ENCODE peak calls at places on chromosomes 2 and 18, in nine cellular contexts. S is endothelial cell, Y is mammary epithelial cell, C is WERI-Rb-1, X is chondrocyte, T is transverse colon, E is HCT116, J is fibroblast of villous mesenchyme, Q is brain microvascular endothelial cell. P is an unnamed sample.

GRCh38 chr18:22171839-22172582 is 2.6 kb downstream of the GATA6 start:
- DNase-seq in S (no peak), Y (no peak), C (no peak), X (no peak), T (no peak), E (no peak), J (no peak), Q (no peak), P (peak)

GRCh38 chr18:21336846-21337245 is 94.8 kb downstream of the GREB1L start:
- DNase-seq in S (no peak), Y (no peak), C (no peak), X (no peak), T (no peak), E (no peak), J (no peak), Q (no peak), P (no peak)

GRCh38 chr18:21391074-21391673 is 149.1 kb downstream of the GREB1L start:
- DNase-seq in S (no peak), Y (peak), C (no peak), X (no peak), T (no peak), E (peak), J (peak), Q (peak), P (no peak)

GRCh38 chr2:12970861-12971260 is 254.1 kb downstream of the TRIB2 start:
- DNase-seq in S (no peak), Y (peak), C (no peak), X (no peak), T (no peak), E (no peak), J (peak), Q (peak), P (no peak)

GRCh38 chr18:59096098-59096779 is 43.4 kb upstream of the SEC11C start:
- DNase-seq in S (no peak), Y (no peak), C (no peak), X (no peak), T (no peak), E (no peak), J (no peak), Q (no peak), P (peak)

GRCh38 chr2:164388511-164388910 is 232.8 kb downstream of the GRB14 start:
- DNase-seq in S (no peak), Y (peak), C (no peak), X (no peak), T (no peak), E (no peak), J (peak), Q (peak), P (no peak)

GRCh38 chr2:179447839-179448447 is 183.3 kb upstream of the SESTD1 start:
- DNase-seq in S (no peak), Y (no peak), C (no peak), X (no peak), T (no peak), E (no peak), J (no peak), Q (no peak), P (no peak)

GRCh38 chr18:52716926-52717325 is 376.9 kb downstream of the DCC start:
- DNase-seq in S (peak), Y (no peak), C (peak), X (no peak), T (peak), E (no peak), J (no peak), Q (peak), P (peak)

GRCh38 chr2:240965905-240966456 is 32.4 kb upstream of the SNED1 start:
- DNase-seq in S (no peak), Y (no peak), C (no peak), X (peak), T (no peak), E (no peak), J (no peak), Q (no peak), P (peak)

GRCh38 chr2:12059616-12060441 is 313.4 kb downstream of the LPIN1 start:
- DNase-seq in S (no peak), Y (no peak), C (no peak), X (no peak), T (no peak), E (no peak), J (peak), Q (peak), P (no peak)

GRCh38 chr2:218448934-218449333 is 30.0 kb downstream of the VIL1 start:
- DNase-seq in S (no peak), Y (peak), C (no peak), X (no peak), T (peak), E (no peak), J (peak), Q (no peak), P (no peak)

GRCh38 chr2:229713371-229714079 is 830 bp downstream of the DNER start:
- DNase-seq in S (peak), Y (no peak), C (no peak), X (no peak), T (no peak), E (no peak), J (no peak), Q (no peak), P (peak)

GRCh38 chr2:203857656-203858055 is 9.9 kb upstream of the CTLA4 start:
- DNase-seq in S (no peak), Y (no peak), C (no peak), X (no peak), T (no peak), E (no peak), J (no peak), Q (no peak), P (no peak)

GRCh38 chr2:215022418-215022817 is 116.0 kb downstream of the ABCA12 start:
- DNase-seq in S (no peak), Y (peak), C (no peak), X (no peak), T (no peak), E (no peak), J (no peak), Q (peak), P (no peak)

GRCh38 chr2:197103363-197103762 is 176.9 kb upstream of the PGAP1 start:
- DNase-seq in S (no peak), Y (no peak), C (no peak), X (no peak), T (no peak), E (no peak), J (no peak), Q (no peak), P (no peak)

GRCh38 chr18:28439870-28440269 is 262.9 kb upstream of the CDH2 start:
- DNase-seq in S (no peak), Y (no peak), C (no peak), X (no peak), T (no peak), E (no peak), J (peak), Q (no peak), P (no peak)

GRCh38 chr2:236001854-236002253 is 166.3 kb downstream of the GBX2 start:
- DNase-seq in S (no peak), Y (no peak), C (no peak), X (no peak), T (no peak), E (no peak), J (no peak), Q (no peak), P (no peak)

GRCh38 chr2:178163395-178163794 is 30.9 kb upstream of the OSBPL6 start:
- DNase-seq in S (no peak), Y (peak), C (no peak), X (no peak), T (no peak), E (no peak), J (no peak), Q (no peak), P (no peak)

GRCh38 chr2:164840458-164840929 is 1.1 kb downstream of the COBLL1 start:
- DNase-seq in S (peak), Y (peak), C (peak), X (no peak), T (peak), E (no peak), J (no peak), Q (no peak), P (peak)

GRCh38 chr2:163667064-163667887 is 68.5 kb downstream of the FIGN start:
- DNase-seq in S (no peak), Y (peak), C (no peak), X (no peak), T (no peak), E (no peak), J (peak), Q (peak), P (no peak)

GRCh38 chr2:25851740-25852503 is 26.4 kb downstream of the ASXL2 start:
- DNase-seq in S (peak), Y (peak), C (no peak), X (no peak), T (no peak), E (peak), J (peak), Q (peak), P (no peak)

GRCh38 chr2:60794271-60794863 is 38.3 kb downstream of the PAPOLG start:
- DNase-seq in S (no peak), Y (no peak), C (no peak), X (no peak), T (no peak), E (no peak), J (peak), Q (no peak), P (no peak)
- TF ChIP-seq CTCF in S (peak), Y (peak), C (no peak), X (peak), T (peak), E (peak), J (peak), Q (peak), P (peak)

DNA sequence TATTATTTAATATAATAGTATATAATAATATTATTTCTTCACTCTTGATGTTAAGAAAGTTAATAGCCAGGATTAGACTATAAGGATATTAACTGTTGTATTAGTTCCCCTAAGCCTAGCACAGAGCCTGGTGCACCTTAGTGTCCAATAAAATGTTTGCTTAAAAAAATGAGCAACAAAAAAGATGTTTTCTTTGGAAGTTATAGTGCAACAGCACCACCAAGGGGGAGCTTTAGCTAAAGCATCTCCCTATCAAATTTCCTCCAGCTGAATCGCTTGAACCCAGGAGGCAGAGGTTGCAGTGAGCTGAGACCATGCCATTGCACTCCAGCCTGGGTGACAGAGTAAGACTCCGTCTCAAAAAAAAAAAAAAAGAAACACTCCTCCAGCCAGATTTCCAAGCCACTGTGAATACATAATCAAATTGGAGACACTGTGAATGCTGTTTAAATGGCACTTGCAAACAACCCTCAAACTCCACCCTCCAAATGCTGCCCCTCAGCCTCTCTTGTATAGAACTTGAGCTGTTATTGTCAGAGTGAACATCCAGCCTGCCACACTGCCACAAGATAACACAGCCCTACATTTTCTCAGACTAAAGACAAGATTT is 221.9 kb downstream of the DYM start:
- DNase-seq in S (peak), Y (no peak), C (peak), X (no peak), T (no peak), E (peak), J (peak), Q (peak), P (peak)
- TF ChIP-seq CTCF in S (peak), Y (peak), C (peak), X (peak), T (peak), E (peak), J (peak), Q (peak), P (peak)

GRCh38 chr2:23757686-23758433 is 169.1 kb downstream of the ATAD2B start:
- DNase-seq in S (no peak), Y (peak), C (no peak), X (no peak), T (no peak), E (peak), J (peak), Q (peak), P (no peak)

GRCh38 chr2:23762141-23762540 is 164.8 kb downstream of the ATAD2B start:
- DNase-seq in S (no peak), Y (no peak), C (no peak), X (no peak), T (no peak), E (no peak), J (peak), Q (no peak), P (no peak)

GRCh38 chr2:23761638-23762037 is 165.3 kb downstream of the ATAD2B start:
- DNase-seq in S (no peak), Y (no peak), C (no peak), X (no peak), T (no peak), E (no peak), J (peak), Q (no peak), P (no peak)

GRCh38 chr2:23756593-23757292 is 170.2 kb downstream of the ATAD2B start:
- DNase-seq in S (no peak), Y (no peak), C (peak), X (no peak), T (no peak), E (no peak), J (no peak), Q (no peak), P (no peak)

GRCh38 chr2:23760746-23761145 is 166.2 kb downstream of the ATAD2B start:
- DNase-seq in S (no peak), Y (no peak), C (no peak), X (no peak), T (no peak), E (peak), J (peak), Q (no peak), P (no peak)
- TF ChIP-seq CTCF in S (peak), Y (peak), C (no peak), X (peak), T (peak), E (peak), J (peak), Q (no peak), P (no peak)

GRCh38 chr2:135876066-135876711 is at the start of gene MCM6:
- DNase-seq in S (peak), Y (peak), C (peak), X (peak), T (peak), E (peak), J (peak), Q (peak), P (peak)
- TF ChIP-seq CTCF in S (no peak), Y (no peak), C (no peak), X (peak), T (no peak), E (no peak), J (no peak), Q (no peak), P (no peak)

DNA sequence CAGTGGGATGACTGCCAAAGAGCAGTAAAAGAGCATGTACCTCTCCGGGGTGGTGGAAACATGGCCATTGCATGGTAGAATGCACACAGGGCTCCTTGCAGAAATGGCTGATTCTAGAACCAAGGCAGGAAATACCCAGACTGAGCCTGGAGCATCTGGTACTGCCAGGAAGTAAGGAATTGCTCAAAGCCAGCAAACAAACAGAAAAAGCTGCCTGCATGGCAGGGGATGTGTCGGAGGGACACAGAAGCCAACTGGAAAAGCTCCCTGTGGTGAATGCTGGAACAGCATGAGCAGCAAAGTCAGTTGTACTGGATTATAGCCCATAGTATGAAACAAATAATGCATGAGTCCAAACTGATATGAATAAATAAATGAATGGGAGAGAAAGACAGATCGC is 78.0 kb upstream of the NFATC1 start:
- DNase-seq in S (peak), Y (no peak), C (no peak), X (no peak), T (no peak), E (no peak), J (no peak), Q (no peak), P (no peak)
- TF ChIP-seq CTCF in S (peak), Y (no peak), C (peak), X (no peak), T (no peak), E (no peak), J (no peak), Q (peak), P (no peak)

DNA sequence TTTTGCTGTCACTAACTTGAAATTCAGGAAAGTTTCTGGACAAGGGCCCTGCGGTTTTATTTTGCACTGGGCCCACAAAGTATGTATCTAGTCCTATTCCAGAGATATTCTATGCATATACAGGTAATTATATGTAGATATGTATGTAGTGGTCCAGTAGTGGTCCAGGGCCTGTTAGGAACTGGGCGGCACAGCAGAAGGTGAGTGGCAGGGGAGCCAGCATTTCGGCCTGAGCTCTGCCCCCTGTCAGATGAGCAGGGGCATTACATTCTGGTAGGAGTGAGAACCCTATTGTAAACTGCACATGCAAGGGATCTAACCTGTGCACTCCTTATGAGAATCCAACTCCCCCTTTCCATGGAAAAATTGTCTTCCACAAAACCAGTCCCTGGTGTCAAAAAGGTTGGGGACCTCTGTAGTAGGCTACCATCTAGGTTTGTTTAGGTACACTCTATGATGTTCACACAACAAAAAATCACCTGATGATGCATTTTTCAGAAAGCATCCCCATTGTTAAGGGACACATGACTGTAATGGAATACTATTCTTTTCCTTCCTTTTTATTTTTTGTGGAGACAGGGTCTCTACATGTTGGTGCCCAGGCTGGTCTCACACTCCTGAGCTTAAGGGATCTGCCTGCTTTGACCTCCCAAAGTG is 2.8 kb upstream of the PPP4R3B start:
- DNase-seq in S (peak), Y (peak), C (peak), X (no peak), T (no peak), E (no peak), J (no peak), Q (no peak), P (no peak)
- TF ChIP-seq CTCF in S (peak), Y (peak), C (peak), X (peak), T (peak), E (peak), J (peak), Q (peak), P (peak)

DNA sequence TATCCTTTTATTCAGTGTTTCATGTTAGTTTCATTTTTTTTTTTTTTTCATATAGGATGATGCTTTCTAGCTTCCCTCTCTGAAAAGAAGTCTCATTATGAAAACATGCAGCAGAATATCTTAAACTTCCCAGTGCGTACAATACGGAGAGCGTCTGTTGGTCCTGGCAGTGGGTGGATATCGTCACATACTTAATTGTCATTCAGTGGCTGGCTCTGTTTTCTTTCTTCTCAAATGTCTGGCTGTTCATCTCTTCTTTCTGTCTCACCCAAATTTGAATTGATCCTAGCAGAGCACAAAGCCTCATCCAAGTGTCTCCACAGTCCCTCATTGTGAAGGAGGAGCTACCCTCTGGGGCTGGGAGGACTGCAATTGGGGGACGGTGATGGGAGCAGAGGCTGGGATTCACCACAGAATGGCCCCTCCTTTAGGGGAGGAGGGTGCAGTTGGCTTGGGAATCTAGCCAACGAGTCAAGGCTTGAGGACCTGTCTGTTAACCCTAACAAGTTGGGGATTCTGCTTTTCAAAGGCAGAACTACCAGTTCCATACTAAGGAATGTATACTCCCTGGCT is 138.6 kb downstream of the MYT1L start:
- DNase-seq in S (no peak), Y (no peak), C (no peak), X (no peak), T (no peak), E (no peak), J (no peak), Q (no peak), P (no peak)
- TF ChIP-seq CTCF in S (no peak), Y (no peak), C (no peak), X (no peak), T (no peak), E (no peak), J (no peak), Q (no peak), P (no peak)

GRCh38 chr2:181570833-181571661 is 85.9 kb downstream of the CERKL start:
- DNase-seq in S (no peak), Y (no peak), C (no peak), X (no peak), T (no peak), E (no peak), J (peak), Q (no peak), P (no peak)
- TF ChIP-seq CTCF in S (peak), Y (peak), C (no peak), X (peak), T (no peak), E (peak), J (peak), Q (peak), P (no peak)

DNA sequence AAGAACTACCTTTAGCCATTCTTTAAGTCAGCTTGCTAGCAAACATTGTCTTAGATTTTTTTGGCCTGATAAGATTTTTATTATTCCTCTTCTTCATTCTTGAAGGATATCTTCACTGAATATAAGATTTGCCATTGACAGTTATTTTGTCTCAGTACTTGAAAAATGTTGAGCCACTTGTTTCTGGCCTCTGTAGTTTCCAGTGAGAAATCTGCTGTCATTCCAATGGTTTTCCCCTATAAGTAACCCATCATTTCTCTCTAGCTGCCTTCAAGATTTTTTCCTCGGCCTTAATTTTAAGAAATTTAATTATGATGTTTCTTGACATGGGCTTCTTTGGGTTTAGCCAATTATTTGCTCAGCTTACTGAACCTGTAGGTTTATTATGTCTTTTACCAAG is 32.6 kb downstream of the ACOXL start:
- DNase-seq in S (no peak), Y (no peak), C (no peak), X (no peak), T (no peak), E (no peak), J (no peak), Q (no peak), P (no peak)
- TF ChIP-seq CTCF in S (no peak), Y (no peak), C (no peak), X (no peak), T (no peak), E (no peak), J (no peak), Q (no peak), P (no peak)

GRCh38 chr2:37847792-37848191 is 77.3 kb upstream of the RMDN2 start:
- DNase-seq in S (no peak), Y (peak), C (no peak), X (no peak), T (no peak), E (no peak), J (no peak), Q (no peak), P (no peak)
- TF ChIP-seq CTCF in S (no peak), Y (no peak), C (no peak), X (no peak), T (no peak), E (no peak), J (no peak), Q (no peak), P (no peak)

P was measured in nephron progenitor cell.